ENCODE peak calls at places on chromosomes 6 and 20, in ten cellular contexts. D, E, L, I, H, C, M, R, S and W are unnamed samples.

GRCh38 chr6:45480697-45481415 is 103.1 kb upstream of the SUPT3H start:
- DNase-seq in I (no peak), R (no peak), S (no peak), M (no peak), C (no peak), H (no peak), E (no peak), D (no peak), L (no peak), W (no peak)

GRCh38 chr20:63843778-63844177 is 12.7 kb upstream of the ZBTB46 start:
- DNase-seq in H (no peak), L (no peak), C (peak; percentile 78), E (no peak), M (no peak), D (no peak), S (no peak), I (no peak), R (no peak), W (no peak)

GRCh38 chr20:34713194-34713943 is 9.2 kb downstream of the TP53INP2 start:
- DNase-seq in L (no peak), E (no peak), M (no peak), D (peak; percentile 99), H (peak; percentile 92), S (peak; percentile 78), C (peak; percentile 91), R (no peak), I (no peak), W (no peak)

GRCh38 chr6:72811971-72812421 is 190.1 kb downstream of the KCNQ5 start:
- DNase-seq in C (no peak), D (peak; percentile 52), H (no peak), S (no peak), E (peak; percentile 6), R (no peak), L (no peak), M (peak; percentile 14), I (no peak), W (no peak)

GRCh38 chr6:22101163-22101562 is 195.7 kb downstream of the PRL start:
- DNase-seq in E (no peak), I (no peak), S (no peak), H (no peak), M (no peak), D (peak; percentile 33), L (no peak), R (no peak), C (no peak), W (no peak)

GRCh38 chr6:111725446-111726112 is 119.9 kb upstream of the TRAF3IP2 start:
- DNase-seq in I (no peak), C (no peak), M (no peak), S (no peak), H (no peak), R (no peak), L (no peak), E (no peak), D (peak; percentile 43), W (no peak)

GRCh38 chr6:6758915-6759654 is 170.6 kb downstream of the LY86 start:
- DNase-seq in M (peak; percentile 82), R (peak; percentile 41), I (no peak), H (peak; percentile 50), E (no peak), L (peak; percentile 5), D (peak; percentile 63), C (no peak), S (no peak), W (peak; percentile 50)

GRCh38 chr6:145829950-145830349 is 15.4 kb upstream of the FBXO30 start:
- DNase-seq in C (no peak), L (no peak), M (no peak), D (no peak), S (no peak), H (no peak), E (no peak), R (no peak), I (no peak), W (no peak)

GRCh38 chr20:62234346-62234745 is 4.0 kb upstream of the OSBPL2 start:
- DNase-seq in E (no peak), R (no peak), C (no peak), D (no peak), L (no peak), M (no peak), H (no peak), S (no peak), I (no peak), W (no peak)

GRCh38 chr6:16336056-16336810 is 97.8 kb downstream of the GMPR start:
- DNase-seq in E (no peak), M (no peak), L (no peak), H (no peak), D (no peak), I (no peak), S (no peak), C (no peak), R (no peak), W (no peak)

GRCh38 chr20:43925215-43925614 is 10.6 kb downstream of the TOX2 start:
- DNase-seq in I (no peak), E (no peak), H (no peak), M (no peak), R (no peak), L (no peak), D (no peak), S (no peak), C (peak; percentile 73), W (no peak)

GRCh38 chr6:324729-325125 is 32.4 kb downstream of the DUSP22 start:
- DNase-seq in S (no peak), D (no peak), H (no peak), M (peak; percentile 14), E (no peak), I (no peak), R (no peak), C (peak; percentile 67), L (no peak), W (no peak)

GRCh38 chr6:146913842-146914562 is 290.2 kb upstream of the STXBP5 start:
- DNase-seq in E (peak; percentile 82), S (no peak), R (no peak), I (peak; percentile 57), D (peak; percentile 100), C (peak; percentile 91), L (no peak), H (peak; percentile 65), M (peak; percentile 96), W (no peak)

GRCh38 chr20:8646026-8646425 is 422.9 kb upstream of the PLCB4 start:
- DNase-seq in H (no peak), M (no peak), L (no peak), D (peak; percentile 65), I (no peak), E (no peak), R (no peak), C (no peak), S (no peak), W (no peak)

GRCh38 chr20:46139908-46140482 is 21.9 kb downstream of the CD40 start:
- DNase-seq in E (no peak), H (no peak), M (no peak), L (peak; percentile 69), C (peak; percentile 88), S (no peak), R (no peak), D (no peak), I (no peak), W (no peak)